ENCODE peak calls at places on chromosomes 7 and 10, in seven cellular contexts. J is central memory CD8-positive, alpha-beta T cell; K is activated T-cell treated with anti-CD3 and anti-CD28 coated beads, Interleukin-2, amount 50 U/mL, for 72 hours; E is activated CD4-positive, alpha-beta T cell treated with anti-CD3 and anti-CD28 coated beads for 4 hours; W is caudate nucleus; C is BE2C; H is activated T-helper 1 cell treated with anti-CD3 and anti-CD28 coated beads, Interleukin-12 subunit alpha, Interleukin-12 subunit beta, Interleukin-2, Interleukin-4 antibody, amounts not matched to agents 30 ng/mL and 10 ng/mL and 1 ng/mL, durations not matched to agents 14 hours and 24 hours and 36 hours. L is an unnamed sample.
A peak's percentile ranks its signal among the peaks of the same experiment; 100 is the strongest.

GRCh38 chr7:10138087-10138854 is 835.4 kb upstream of the PHF14 start:
- DNase-seq in E (no peak), W (no peak), C (no peak), K (no peak), H (no peak), J (no peak), L (no peak)

GRCh38 chr7:12888727-12889126 is 201.3 kb downstream of the ARL4A start:
- DNase-seq in H (no peak), W (no peak), C (no peak), J (no peak), E (no peak), K (no peak), L (no peak)

GRCh38 chr10:104139221-104139620 is 17.2 kb downstream of the SFR1 start:
- DNase-seq in J (no peak), E (no peak), K (no peak), C (no peak), W (no peak), H (no peak), L (no peak)

GRCh38 chr7:82054544-82054943 is 284.7 kb upstream of the HGF start:
- DNase-seq in H (no peak), W (no peak), E (no peak), J (no peak), C (no peak), K (no peak), L (no peak)

GRCh38 chr7:98051118-98051744 is 55.4 kb upstream of the LMTK2 start:
- DNase-seq in W (no peak), E (peak; percentile 46), K (peak; percentile 57), C (no peak), J (peak; percentile 16), H (peak; percentile 21), L (peak; percentile 79)

GRCh38 chr10:52484426-52485065 is 170.5 kb downstream of the DKK1 start:
- DNase-seq in E (no peak), W (no peak), C (no peak), H (no peak), K (no peak), J (no peak), L (no peak)

GRCh38 chr10:79070091-79070610 is 1.4 kb downstream of the ZMIZ1 start:
- DNase-seq in E (no peak), J (no peak), C (no peak), H (no peak), W (peak; percentile 63), K (no peak), L (peak; percentile 70)

GRCh38 chr7:641269-641671 is 85.2 kb upstream of the DNAAF5 start:
- DNase-seq in H (no peak), E (no peak), K (no peak), W (no peak), C (no peak), J (no peak), L (no peak)

GRCh38 chr7:4204530-4205165 is 477.4 kb upstream of the FOXK1 start:
- DNase-seq in C (no peak), J (no peak), K (no peak), E (no peak), W (no peak), H (no peak), L (no peak)

GRCh38 chr10:47247190-47248059 is 52.6 kb upstream of the GDF10 start:
- DNase-seq in C (no peak), E (no peak), H (no peak), J (no peak), K (no peak), W (no peak), L (no peak)

GRCh38 chr7:101162551-101163280 is 2.7 kb downstream of the VGF start:
- DNase-seq in E (no peak), H (no peak), J (no peak), C (peak; percentile 90), W (peak; percentile 16), K (no peak), L (peak; percentile 86)

GRCh38 chr7:114979388-114979787 is 57.5 kb downstream of the MDFIC start:
- DNase-seq in H (no peak), E (no peak), W (no peak), J (no peak), C (no peak), K (no peak), L (no peak)

GRCh38 chr7:24572014-24572413 is 1.2 kb upstream of the PALS2 start:
- DNase-seq in W (no peak), C (no peak), K (no peak), E (no peak), H (no peak), J (no peak), L (no peak)

GRCh38 chr7:41809487-41810257 is 106.8 kb upstream of the INHBA start:
- DNase-seq in H (no peak), J (no peak), W (no peak), K (no peak), E (no peak), C (no peak), L (no peak)

GRCh38 chr7:97845622-97846203 is 26.5 kb downstream of the ASNS start:
- DNase-seq in K (no peak), J (no peak), E (no peak), W (no peak), C (no peak), H (no peak), L (peak; percentile 47)

GRCh38 chr10:4241724-4242345 is 456.8 kb upstream of the KLF6 start:
- DNase-seq in J (no peak), C (no peak), K (no peak), E (no peak), H (no peak), W (no peak), L (no peak)

GRCh38 chr10:66822801-66823200 is 103.0 kb upstream of the LRRTM3 start:
- DNase-seq in H (no peak), W (peak; percentile 2), J (no peak), K (no peak), C (no peak), E (no peak), L (no peak)

GRCh38 chr7:2093841-2094220 is 138.9 kb downstream of the MAD1L1 start:
- DNase-seq in K (no peak), C (no peak), J (no peak), W (no peak), H (no peak), E (no peak), L (no peak)

GRCh38 chr10:98577168-98577567 is 130.4 kb upstream of the HPS1 start:
- DNase-seq in J (no peak), H (no peak), C (no peak), W (no peak), K (no peak), E (no peak), L (no peak)

GRCh38 chr7:100493476-100494264 is 9.9 kb downstream of the NYAP1 start:
- DNase-seq in E (peak; percentile 50), C (no peak), J (no peak), K (peak; percentile 77), W (peak; percentile 77), H (peak; percentile 41), L (peak; percentile 65)

GRCh38 chr7:8201846-8202441 is 60.0 kb downstream of the ICA1 start:
- DNase-seq in K (no peak), E (no peak), W (no peak), C (no peak), H (no peak), J (no peak), L (peak; percentile 77)

GRCh38 chr7:31145339-31145738 is 93.2 kb downstream of the ADCYAP1R1 start:
- DNase-seq in H (no peak), K (no peak), J (no peak), E (no peak), W (no peak), C (no peak), L (no peak)

GRCh38 chr7:86968618-86969017 is 90.8 kb downstream of the ELAPOR2 start:
- DNase-seq in C (no peak), E (no peak), W (no peak), H (no peak), J (no peak), K (no peak), L (no peak)

GRCh38 chr10:70480254-70480861 is 1.8 kb downstream of the PALD1 start:
- DNase-seq in J (no peak), E (peak; percentile 24), W (peak; percentile 33), C (no peak), K (peak; percentile 24), H (no peak), L (no peak)